ENCODE peak calls at places on chromosomes 2 and 18, in ten cellular contexts. One of them, this sample, is unnamed.

GRCh38 chr18:76419811-76420210 is 75.2 kb downstream of the ZNF516 start:
- DNase-seq in bronchial epithelial cell: no peak
- DNase-seq in astrocyte: no peak
- DNase-seq in HCT116: no peak
- DNase-seq in AG10803: no peak
- DNase-seq in cardiac fibroblast: no peak
- DNase-seq in GM23248: no peak
- DNase-seq in endothelial cell of umbilical vein: no peak
- DNase-seq in right atrium auricular region: no peak
- DNase-seq in H1: no peak
- DNase-seq in this sample: no peak

GRCh38 chr2:95388878-95389255 is 13.6 kb upstream of the FAHD2A start:
- DNase-seq in cardiac fibroblast: no peak
- DNase-seq in H1: no peak
- DNase-seq in right atrium auricular region: no peak
- DNase-seq in AG10803: no peak
- DNase-seq in endothelial cell of umbilical vein: no peak
- DNase-seq in HCT116: no peak
- DNase-seq in GM23248: no peak
- DNase-seq in bronchial epithelial cell: no peak
- DNase-seq in astrocyte: no peak
- DNase-seq in this sample: no peak

GRCh38 chr18:59148192-59148591 is 8.5 kb downstream of the SEC11C start:
- DNase-seq in H1: no peak
- DNase-seq in astrocyte: no peak
- DNase-seq in right atrium auricular region: no peak
- DNase-seq in AG10803: no peak
- DNase-seq in HCT116: no peak
- DNase-seq in cardiac fibroblast: no peak
- DNase-seq in GM23248: no peak
- DNase-seq in endothelial cell of umbilical vein: no peak
- DNase-seq in bronchial epithelial cell: no peak
- DNase-seq in this sample: no peak

GRCh38 chr2:133886735-133887675 is 318.7 kb upstream of the NCKAP5 start:
- DNase-seq in bronchial epithelial cell: peak
- DNase-seq in right atrium auricular region: peak
- DNase-seq in AG10803: peak
- DNase-seq in H1: peak
- DNase-seq in cardiac fibroblast: peak
- DNase-seq in endothelial cell of umbilical vein: peak
- DNase-seq in astrocyte: peak
- DNase-seq in GM23248: peak
- DNase-seq in HCT116: peak
- DNase-seq in this sample: peak

GRCh38 chr2:30768036-30768686 is 39.1 kb downstream of the CAPN13 start:
- DNase-seq in GM23248: no peak
- DNase-seq in cardiac fibroblast: no peak
- DNase-seq in H1: no peak
- DNase-seq in HCT116: no peak
- DNase-seq in astrocyte: no peak
- DNase-seq in right atrium auricular region: no peak
- DNase-seq in bronchial epithelial cell: no peak
- DNase-seq in AG10803: no peak
- DNase-seq in endothelial cell of umbilical vein: no peak
- DNase-seq in this sample: peak

GRCh38 chr2:171225302-171225980 is 64.7 kb upstream of the TLK1 start:
- DNase-seq in HCT116: peak
- DNase-seq in astrocyte: peak
- DNase-seq in H1: no peak
- DNase-seq in AG10803: peak
- DNase-seq in right atrium auricular region: no peak
- DNase-seq in bronchial epithelial cell: peak
- DNase-seq in GM23248: peak
- DNase-seq in endothelial cell of umbilical vein: peak
- DNase-seq in cardiac fibroblast: peak
- DNase-seq in this sample: peak

GRCh38 chr2:176212276-176212675 is 23.8 kb downstream of the HOXD1 start:
- DNase-seq in endothelial cell of umbilical vein: peak
- DNase-seq in cardiac fibroblast: no peak
- DNase-seq in HCT116: no peak
- DNase-seq in AG10803: no peak
- DNase-seq in GM23248: no peak
- DNase-seq in right atrium auricular region: no peak
- DNase-seq in astrocyte: no peak
- DNase-seq in H1: no peak
- DNase-seq in bronchial epithelial cell: no peak
- DNase-seq in this sample: no peak

GRCh38 chr2:30733829-30734520 is 73.3 kb downstream of the CAPN13 start:
- DNase-seq in astrocyte: no peak
- DNase-seq in HCT116: no peak
- DNase-seq in GM23248: no peak
- DNase-seq in right atrium auricular region: no peak
- DNase-seq in cardiac fibroblast: no peak
- DNase-seq in endothelial cell of umbilical vein: no peak
- DNase-seq in H1: no peak
- DNase-seq in AG10803: no peak
- DNase-seq in bronchial epithelial cell: no peak
- DNase-seq in this sample: no peak

GRCh38 chr2:43057026-43057741 is 169.2 kb downstream of the ZFP36L2 start:
- DNase-seq in astrocyte: no peak
- DNase-seq in endothelial cell of umbilical vein: no peak
- DNase-seq in HCT116: no peak
- DNase-seq in cardiac fibroblast: no peak
- DNase-seq in right atrium auricular region: no peak
- DNase-seq in bronchial epithelial cell: no peak
- DNase-seq in GM23248: no peak
- DNase-seq in H1: no peak
- DNase-seq in AG10803: no peak
- DNase-seq in this sample: no peak

GRCh38 chr18:57737661-57738060 is 65.5 kb downstream of the ATP8B1 start:
- DNase-seq in cardiac fibroblast: peak
- DNase-seq in right atrium auricular region: peak
- DNase-seq in HCT116: no peak
- DNase-seq in AG10803: peak
- DNase-seq in endothelial cell of umbilical vein: no peak
- DNase-seq in bronchial epithelial cell: peak
- DNase-seq in H1: no peak
- DNase-seq in astrocyte: peak
- DNase-seq in GM23248: peak
- DNase-seq in this sample: no peak

GRCh38 chr2:168167511-168168263 is 79.7 kb downstream of the STK39 start:
- DNase-seq in GM23248: no peak
- DNase-seq in astrocyte: no peak
- DNase-seq in AG10803: no peak
- DNase-seq in endothelial cell of umbilical vein: no peak
- DNase-seq in HCT116: no peak
- DNase-seq in right atrium auricular region: no peak
- DNase-seq in H1: no peak
- DNase-seq in cardiac fibroblast: no peak
- DNase-seq in bronchial epithelial cell: no peak
- DNase-seq in this sample: no peak

GRCh38 chr2:168165418-168165817 is 82.0 kb downstream of the STK39 start:
- DNase-seq in GM23248: peak
- DNase-seq in AG10803: peak
- DNase-seq in right atrium auricular region: no peak
- DNase-seq in astrocyte: peak
- DNase-seq in cardiac fibroblast: peak
- DNase-seq in H1: no peak
- DNase-seq in endothelial cell of umbilical vein: peak
- DNase-seq in HCT116: no peak
- DNase-seq in bronchial epithelial cell: no peak
- DNase-seq in this sample: no peak

GRCh38 chr2:168169097-168169745 is 78.2 kb downstream of the STK39 start:
- DNase-seq in AG10803: no peak
- DNase-seq in bronchial epithelial cell: no peak
- DNase-seq in cardiac fibroblast: peak
- DNase-seq in endothelial cell of umbilical vein: peak
- DNase-seq in HCT116: no peak
- DNase-seq in H1: no peak
- DNase-seq in right atrium auricular region: no peak
- DNase-seq in astrocyte: peak
- DNase-seq in GM23248: no peak
- DNase-seq in this sample: no peak

GRCh38 chr2:168165985-168166901 is 81.2 kb downstream of the STK39 start:
- DNase-seq in astrocyte: no peak
- DNase-seq in right atrium auricular region: no peak
- DNase-seq in endothelial cell of umbilical vein: no peak
- DNase-seq in AG10803: no peak
- DNase-seq in cardiac fibroblast: no peak
- DNase-seq in H1: no peak
- DNase-seq in bronchial epithelial cell: no peak
- DNase-seq in HCT116: no peak
- DNase-seq in GM23248: no peak
- DNase-seq in this sample: no peak

DNA sequence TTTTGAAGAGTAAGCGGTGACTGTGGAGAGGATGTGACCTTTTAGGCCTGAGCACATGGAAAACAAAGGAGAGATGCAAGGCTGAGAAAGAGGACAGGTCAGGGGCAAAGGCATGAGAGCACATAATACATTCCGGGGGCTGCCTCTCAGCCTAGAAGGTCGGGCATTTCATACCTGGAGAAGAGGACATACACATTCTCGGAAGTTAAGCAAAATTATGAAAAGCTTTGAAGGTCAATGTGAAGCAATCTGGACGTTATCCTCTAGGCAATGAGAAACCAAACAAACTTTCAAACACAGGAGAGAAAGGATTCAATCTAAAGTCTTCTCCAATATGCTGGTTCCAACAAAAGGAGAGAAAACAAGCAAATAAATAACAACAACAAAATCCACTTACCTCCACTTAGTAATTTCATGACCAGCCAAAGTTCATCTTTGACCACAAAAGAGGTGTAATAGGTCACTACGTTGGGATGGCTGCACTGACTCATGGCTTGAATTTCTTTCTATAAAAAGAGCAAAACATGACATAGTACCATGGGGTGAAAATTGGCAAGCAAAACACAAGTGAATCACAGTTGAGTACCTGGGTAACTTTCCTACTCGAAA is 80.4 kb downstream of the STK39 start:
- DNase-seq in H1: no peak
- DNase-seq in endothelial cell of umbilical vein: no peak
- DNase-seq in astrocyte: peak
- DNase-seq in AG10803: peak
- DNase-seq in GM23248: peak
- DNase-seq in HCT116: peak
- DNase-seq in cardiac fibroblast: peak
- DNase-seq in bronchial epithelial cell: peak
- DNase-seq in right atrium auricular region: no peak
- DNase-seq in this sample: no peak
- H3K4me3 ChIP-seq in H1: no peak
- H3K4me3 ChIP-seq in endothelial cell of umbilical vein: no peak
- H3K4me3 ChIP-seq in astrocyte: no peak
- H3K4me3 ChIP-seq in AG10803: no peak
- H3K4me3 ChIP-seq in GM23248: no peak
- H3K4me3 ChIP-seq in HCT116: no peak
- H3K4me3 ChIP-seq in cardiac fibroblast: no peak
- H3K4me3 ChIP-seq in bronchial epithelial cell: no peak
- H3K4me3 ChIP-seq in right atrium auricular region: no peak
- H3K4me3 ChIP-seq in this sample: no peak

GRCh38 chr2:219443016-219443696 is 8.5 kb downstream of the SPEG start:
- DNase-seq in AG10803: no peak
- DNase-seq in GM23248: peak
- DNase-seq in endothelial cell of umbilical vein: no peak
- DNase-seq in HCT116: no peak
- DNase-seq in H1: no peak
- DNase-seq in astrocyte: no peak
- DNase-seq in cardiac fibroblast: no peak
- DNase-seq in bronchial epithelial cell: no peak
- DNase-seq in right atrium auricular region: no peak
- DNase-seq in this sample: no peak
- H3K4me3 ChIP-seq in AG10803: peak
- H3K4me3 ChIP-seq in GM23248: peak
- H3K4me3 ChIP-seq in endothelial cell of umbilical vein: no peak
- H3K4me3 ChIP-seq in HCT116: peak
- H3K4me3 ChIP-seq in H1: peak
- H3K4me3 ChIP-seq in astrocyte: peak
- H3K4me3 ChIP-seq in cardiac fibroblast: peak
- H3K4me3 ChIP-seq in bronchial epithelial cell: no peak
- H3K4me3 ChIP-seq in right atrium auricular region: peak
- H3K4me3 ChIP-seq in this sample: no peak

GRCh38 chr2:13711154-13711553 is 921.4 kb upstream of the LRATD1 start:
- DNase-seq in astrocyte: no peak
- DNase-seq in bronchial epithelial cell: no peak
- DNase-seq in H1: no peak
- DNase-seq in AG10803: no peak
- DNase-seq in GM23248: no peak
- DNase-seq in HCT116: no peak
- DNase-seq in right atrium auricular region: no peak
- DNase-seq in endothelial cell of umbilical vein: no peak
- DNase-seq in cardiac fibroblast: no peak
- DNase-seq in this sample: no peak

GRCh38 chr2:13714466-13714865 is 918.1 kb upstream of the LRATD1 start:
- DNase-seq in astrocyte: peak
- DNase-seq in HCT116: no peak
- DNase-seq in bronchial epithelial cell: peak
- DNase-seq in H1: no peak
- DNase-seq in GM23248: peak
- DNase-seq in cardiac fibroblast: no peak
- DNase-seq in right atrium auricular region: no peak
- DNase-seq in AG10803: no peak
- DNase-seq in endothelial cell of umbilical vein: no peak
- DNase-seq in this sample: no peak
- H3K4me3 ChIP-seq in astrocyte: no peak
- H3K4me3 ChIP-seq in HCT116: no peak
- H3K4me3 ChIP-seq in bronchial epithelial cell: no peak
- H3K4me3 ChIP-seq in H1: no peak
- H3K4me3 ChIP-seq in GM23248: no peak
- H3K4me3 ChIP-seq in cardiac fibroblast: no peak
- H3K4me3 ChIP-seq in right atrium auricular region: no peak
- H3K4me3 ChIP-seq in AG10803: no peak
- H3K4me3 ChIP-seq in endothelial cell of umbilical vein: no peak
- H3K4me3 ChIP-seq in this sample: no peak

DNA sequence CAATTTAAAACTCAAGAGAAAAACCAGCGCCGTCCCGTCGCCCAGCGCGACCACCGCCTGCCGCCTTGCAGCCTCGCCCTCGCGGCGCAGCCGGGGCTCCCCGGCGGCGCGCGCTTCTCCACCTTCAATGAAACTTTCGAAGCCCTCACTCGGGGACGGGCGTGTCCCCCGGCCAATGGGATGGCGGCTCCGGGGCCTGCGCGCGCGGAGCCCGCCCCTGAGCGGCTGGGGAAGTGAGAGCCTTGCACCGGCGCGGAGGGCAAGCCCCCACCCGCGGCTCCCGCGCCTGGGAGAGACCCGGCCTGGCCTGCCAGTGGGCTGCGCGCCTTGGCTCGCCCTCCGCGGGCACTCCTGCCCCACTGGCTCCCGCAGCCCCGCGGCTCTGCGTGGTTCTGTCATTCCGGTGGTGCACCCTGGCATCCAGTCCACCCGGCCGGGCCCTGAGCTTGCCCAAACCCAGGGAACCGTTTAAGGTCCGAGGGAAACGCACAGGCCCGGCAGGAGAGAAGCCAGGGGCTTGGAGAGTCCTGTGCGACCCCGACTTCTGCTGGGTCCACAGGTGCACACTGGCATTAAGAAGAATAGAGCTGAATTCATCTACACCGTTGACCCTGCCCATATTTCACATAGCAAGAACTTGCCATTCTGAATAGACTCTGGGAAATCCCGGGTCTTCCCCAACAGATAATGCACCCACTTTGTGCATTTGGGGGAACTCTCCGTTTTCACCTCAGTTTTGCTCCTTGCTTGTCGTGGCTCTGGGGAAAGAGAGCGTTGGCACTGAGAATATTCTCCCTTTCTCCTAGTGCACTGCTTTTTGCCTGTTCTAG is at the start of gene PIEZO2:
- DNase-seq in AG10803: peak
- DNase-seq in H1: no peak
- DNase-seq in cardiac fibroblast: peak
- DNase-seq in right atrium auricular region: no peak
- DNase-seq in GM23248: peak
- DNase-seq in bronchial epithelial cell: no peak
- DNase-seq in endothelial cell of umbilical vein: peak
- DNase-seq in HCT116: no peak
- DNase-seq in astrocyte: peak
- DNase-seq in this sample: peak
- H3K4me3 ChIP-seq in AG10803: peak
- H3K4me3 ChIP-seq in H1: peak
- H3K4me3 ChIP-seq in cardiac fibroblast: peak
- H3K4me3 ChIP-seq in right atrium auricular region: peak
- H3K4me3 ChIP-seq in GM23248: peak
- H3K4me3 ChIP-seq in bronchial epithelial cell: no peak
- H3K4me3 ChIP-seq in endothelial cell of umbilical vein: peak
- H3K4me3 ChIP-seq in HCT116: no peak
- H3K4me3 ChIP-seq in astrocyte: peak
- H3K4me3 ChIP-seq in this sample: peak

This sample was measured in SJSA1.